ENCODE peak calls at places on chromosomes 2 and 18, in eight cellular contexts. W, R, S, T, B, Y, P and A are unnamed samples.

GRCh38 chr18:37122877-37123276 is 293.9 kb downstream of the KIAA1328 start:
- DNase-seq in W (no peak), R (no peak), S (no peak), T (no peak), B (no peak), Y (no peak), P (no peak), A (peak; percentile 9)

GRCh38 chr2:21438949-21439348 is 315.2 kb downstream of the TDRD15 start:
- DNase-seq in W (no peak), R (no peak), S (no peak), T (no peak), B (no peak), Y (peak; percentile 42), P (no peak), A (peak; percentile 16)

GRCh38 chr18:31657823-31658669 is 26.3 kb downstream of the B4GALT6 start:
- DNase-seq in W (no peak), R (no peak), S (no peak), T (peak; percentile 38), B (no peak), Y (no peak), P (no peak), A (peak; percentile 29)

GRCh38 chr2:216034065-216034464 is 20.7 kb upstream of the MREG start:
- DNase-seq in W (peak; percentile 46), R (peak; percentile 67), S (peak; percentile 60), T (peak; percentile 76), B (peak; percentile 77), Y (peak; percentile 55), P (peak; percentile 54), A (peak; percentile 73)

GRCh38 chr2:43238813-43239212 is 12.4 kb upstream of the ZFP36L2 start:
- DNase-seq in W (no peak), R (no peak), S (no peak), T (no peak), B (no peak), Y (no peak), P (no peak), A (no peak)

GRCh38 chr2:149989447-149990063 is 402.0 kb upstream of the MMADHC start:
- DNase-seq in W (peak; percentile 72), R (no peak), S (no peak), T (no peak), B (peak; percentile 95), Y (peak; percentile 95), P (no peak), A (no peak)

GRCh38 chr2:164495491-164496223 is 125.6 kb downstream of the GRB14 start:
- DNase-seq in W (peak; percentile 50), R (no peak), S (peak; percentile 77), T (no peak), B (peak; percentile 44), Y (peak; percentile 40), P (peak; percentile 23), A (peak; percentile 42)

GRCh38 chr2:169776483-169776802 is 22.2 kb upstream of the SSB start:
- DNase-seq in W (no peak), R (no peak), S (no peak), T (no peak), B (peak; percentile 30), Y (no peak), P (no peak), A (no peak)

GRCh38 chr2:75142081-75142480 is 57.2 kb downstream of the TACR1 start:
- DNase-seq in W (no peak), R (no peak), S (no peak), T (no peak), B (no peak), Y (peak; percentile 89), P (no peak), A (no peak)

GRCh38 chr2:10124538-10125045 is 2.1 kb downstream of the RRM2 start:
- DNase-seq in W (peak; percentile 61), R (no peak), S (peak; percentile 82), T (peak; percentile 74), B (peak; percentile 69), Y (peak; percentile 69), P (no peak), A (peak; percentile 83)

GRCh38 chr2:238847841-238848565 is at the start of gene TWIST2:
- DNase-seq in W (peak; percentile 78), R (no peak), S (peak; percentile 78), T (no peak), B (peak; percentile 50), Y (no peak), P (no peak), A (peak; percentile 78)
- TF ChIP-seq EZH2 in W (no peak), R (no peak), S (no peak), T (no peak), B (peak; percentile 15), Y (no peak), P (no peak), A (no peak)

GRCh38 chr18:44682181-44682870 is 1.6 kb downstream of the SETBP1 start:
- DNase-seq in W (peak; percentile 60), R (no peak), S (peak; percentile 61), T (peak; percentile 68), B (no peak), Y (no peak), P (no peak), A (peak; percentile 34)
- H3K4me3 ChIP-seq in W (peak overlapping the region; percentile 78), R (no peak overlapping the region), S (peak overlapping the region; percentile 96), T (peak overlapping the region; percentile 96), B (no peak overlapping the region), Y (no peak overlapping the region), P (no peak overlapping the region), A (peak overlapping the region; percentile 97)

GRCh38 chr2:71070294-71071025 is 2.0 kb downstream of the NAGK start:
- DNase-seq in W (peak; percentile 40), R (no peak), S (peak; percentile 43), T (no peak), B (no peak), Y (no peak), P (peak; percentile 19), A (peak; percentile 47)

GRCh38 chr2:71073475-71073874 is 5.0 kb downstream of the NAGK start:
- DNase-seq in W (no peak), R (no peak), S (no peak), T (no peak), B (no peak), Y (no peak), P (no peak), A (no peak)

GRCh38 chr2:71072492-71072891 is 4.0 kb downstream of the NAGK start:
- DNase-seq in W (no peak), R (no peak), S (no peak), T (no peak), B (no peak), Y (no peak), P (no peak), A (no peak)

GRCh38 chr2:71069376-71069775 is 928 bp downstream of the NAGK start:
- DNase-seq in W (peak; percentile 8), R (no peak), S (no peak), T (no peak), B (peak; percentile 38), Y (no peak), P (no peak), A (no peak)

GRCh38 chr2:71071681-71072398 is 3.4 kb downstream of the NAGK start:
- DNase-seq in W (peak; percentile 40), R (no peak), S (no peak), T (peak; percentile 67), B (peak; percentile 52), Y (peak; percentile 45), P (no peak), A (no peak)
- H3K4me1 ChIP-seq in W (peaks cover 40% of the 10 kb centered on the region), R (peaks cover 26% of the 10 kb centered on the region), S (peaks cover 12% of the 10 kb centered on the region), T (peaks cover 39% of the 10 kb centered on the region), B (peaks cover 27% of the 10 kb centered on the region), Y (peaks cover 23% of the 10 kb centered on the region), P (peaks cover 22% of the 10 kb centered on the region), A (peaks cover 8% of the 10 kb centered on the region)

GRCh38 chr2:205925373-205926337 is 160.3 kb downstream of the INO80D start:
- DNase-seq in W (peak; percentile 48), R (peak; percentile 80), S (peak; percentile 87), T (peak; percentile 62), B (peak; percentile 79), Y (no peak), P (no peak), A (peak; percentile 89)
- TF ChIP-seq EZH2 in W (no peak), R (no peak), S (peak; percentile 32), T (no peak), B (no peak), Y (no peak), P (no peak), A (no peak)

GRCh38 chr2:88068044-88068443 is 419 bp downstream of the SMYD1 start:
- DNase-seq in W (no peak), R (no peak), S (no peak), T (no peak), B (no peak), Y (no peak), P (no peak), A (no peak)

GRCh38 chr2:88067189-88067588 is 436 bp upstream of the SMYD1 start:
- DNase-seq in W (no peak), R (no peak), S (no peak), T (no peak), B (no peak), Y (no peak), P (no peak), A (no peak)

GRCh38 chr2:88067598-88067997 is at the start of gene SMYD1:
- DNase-seq in W (no peak), R (no peak), S (no peak), T (no peak), B (no peak), Y (no peak), P (no peak), A (no peak)

GRCh38 chr2:88070055-88070454 is 2.4 kb downstream of the SMYD1 start:
- DNase-seq in W (no peak), R (no peak), S (no peak), T (no peak), B (no peak), Y (no peak), P (no peak), A (no peak)

GRCh38 chr2:88069117-88069516 is 1.5 kb downstream of the SMYD1 start:
- DNase-seq in W (no peak), R (no peak), S (no peak), T (no peak), B (no peak), Y (no peak), P (no peak), A (no peak)
- H3K4me3 ChIP-seq in W (no peak overlapping the region), R (no peak overlapping the region), S (no peak overlapping the region), T (no peak overlapping the region), B (no peak overlapping the region), Y (no peak overlapping the region), P (no peak overlapping the region), A (no peak overlapping the region)